ENCODE peak calls at places on chromosomes 16 and 17, in four cellular contexts. X is IMR-90, L is K562, V is GM12878. A is an unnamed sample.

GRCh38 chr17:7579001-7579838 is at the start of gene CD68:
- DNase-seq in X (peak), L (no peak), V (no peak), A (peak)

GRCh38 chr17:28298449-28298848 is 20.6 kb upstream of the TMEM97 start:
- DNase-seq in X (no peak), L (no peak), V (no peak), A (no peak)

GRCh38 chr17:45096141-45096540 is 35.0 kb downstream of the NMT1 start:
- DNase-seq in X (peak), L (no peak), V (no peak), A (peak)

GRCh38 chr16:30894540-30895368 is 877 bp upstream of the BCL7C start:
- DNase-seq in X (no peak), L (no peak), V (no peak), A (no peak)

GRCh38 chr16:55915116-55915827 is 40.1 kb upstream of the CES5A start:
- DNase-seq in X (no peak), L (no peak), V (no peak), A (no peak)

GRCh38 chr17:31745964-31746650 is 112.9 kb downstream of the COPRS start:
- DNase-seq in X (no peak), L (no peak), V (no peak), A (no peak)

GRCh38 chr16:4847774-4848587 is 700 bp downstream of the UBN1 start:
- DNase-seq in X (peak), L (peak), V (no peak), A (peak)

GRCh38 chr17:70110443-70110880 is 35.4 kb downstream of the KCNJ16 start:
- DNase-seq in X (peak), L (no peak), V (no peak), A (no peak)

GRCh38 chr16:82671743-82672142 is 45.0 kb downstream of the CDH13 start:
- DNase-seq in X (no peak), L (peak), V (no peak), A (no peak)

GRCh38 chr17:50107790-50108414 is 12.8 kb downstream of the PDK2 start:
- DNase-seq in X (peak), L (no peak), V (no peak), A (no peak)

GRCh38 chr16:4179020-4179419 is 62.8 kb upstream of the ADCY9 start:
- DNase-seq in X (peak), L (no peak), V (no peak), A (no peak)

GRCh38 chr16:84088695-84089395 is 27.9 kb downstream of the MBTPS1 start:
- DNase-seq in X (no peak), L (no peak), V (peak), A (no peak)

GRCh38 chr16:56611281-56611833 is 3.0 kb downstream of the MT2A start:
- DNase-seq in X (peak), L (no peak), V (no peak), A (peak)

GRCh38 chr17:9890124-9890523 is 14.9 kb downstream of the RCVRN start:
- DNase-seq in X (no peak), L (peak), V (no peak), A (peak)

GRCh38 chr16:716250-716607 is 1.3 kb downstream of the METRN start:
- DNase-seq in X (no peak), L (peak), V (no peak), A (no peak)

GRCh38 chr17:82783498-82783897 is 31.6 kb downstream of the TBCD start:
- DNase-seq in X (no peak), L (no peak), V (no peak), A (no peak)

GRCh38 chr16:86515420-86515779 is 5.1 kb downstream of the FOXF1 start:
- DNase-seq in X (peak), L (no peak), V (no peak), A (no peak)

GRCh38 chr16:85582177-85582888 is 30.8 kb upstream of the GSE1 start:
- DNase-seq in X (no peak), L (no peak), V (no peak), A (no peak)

GRCh38 chr16:477287-477686 is 50.2 kb upstream of the CAPN15 start:
- DNase-seq in X (no peak), L (no peak), V (no peak), A (no peak)

GRCh38 chr16:84283314-84284167 is 11.1 kb upstream of the WFDC1 start:
- DNase-seq in X (no peak), L (no peak), V (no peak), A (no peak)

GRCh38 chr17:76091526-76092285 is 11.9 kb downstream of the EXOC7 start:
- DNase-seq in X (no peak), L (no peak), V (no peak), A (no peak)

GRCh38 chr17:17682293-17682736 is 1.1 kb downstream of the RAI1 start:
- DNase-seq in X (no peak), L (peak), V (no peak), A (peak)
- TF ChIP-seq CEBPB in X (no peak), L (no peak), V (no peak), A (no peak)

GRCh38 chr17:78922876-78923498 is 2.2 kb downstream of the TIMP2 start:
- DNase-seq in X (no peak), L (no peak), V (no peak), A (no peak)

GRCh38 chr17:78920528-78920927 is 4.7 kb downstream of the TIMP2 start:
- DNase-seq in X (no peak), L (no peak), V (no peak), A (no peak)

GRCh38 chr17:78919816-78920516 is 5.2 kb downstream of the TIMP2 start:
- DNase-seq in X (no peak), L (no peak), V (no peak), A (no peak)

GRCh38 chr17:78923660-78924453 is 1.3 kb downstream of the TIMP2 start:
- DNase-seq in X (no peak), L (peak), V (no peak), A (peak)

DNA sequence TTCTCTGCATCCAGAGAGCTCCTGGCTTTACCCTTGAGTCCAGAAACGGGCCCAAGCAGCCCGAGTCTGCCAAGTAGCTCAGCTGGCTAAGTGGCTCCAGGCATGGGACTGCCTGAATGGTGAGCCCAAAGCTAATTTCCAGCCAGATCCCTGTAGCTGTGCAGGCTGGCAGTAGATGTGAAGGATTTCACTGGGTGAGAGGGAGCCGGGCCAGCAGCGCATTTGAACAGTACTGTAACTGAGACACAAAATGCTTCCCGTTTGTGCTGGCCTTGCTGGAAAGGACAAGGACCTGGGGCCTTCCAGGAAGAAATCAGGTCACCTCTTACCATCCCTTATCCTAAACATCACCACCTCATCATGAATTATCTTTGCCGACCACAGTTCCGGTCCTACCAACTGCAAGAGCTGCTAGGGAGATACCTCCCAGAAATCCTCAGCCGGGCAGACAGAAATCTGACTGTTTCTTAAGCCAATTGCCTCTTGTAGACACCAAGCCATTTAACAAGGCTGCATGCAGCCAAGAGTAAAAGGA is 3.7 kb downstream of the TIMP2 start:
- DNase-seq in X (no peak), L (no peak), V (no peak), A (no peak)
- TF ChIP-seq RCOR1 in X (no peak), L (peak), V (no peak), A (no peak)

GRCh38 chr17:4786516-4786915 is 352 bp upstream of the VMO1 start:
- DNase-seq in X (no peak), L (no peak), V (no peak), A (no peak)

GRCh38 chr17:4788807-4789700 is at the start of gene GLTPD2:
- DNase-seq in X (no peak), L (no peak), V (no peak), A (no peak)

GRCh38 chr17:4788159-4788806 is 481 bp upstream of the GLTPD2 start:
- DNase-seq in X (no peak), L (no peak), V (no peak), A (no peak)

GRCh38 chr17:4785311-4786110 is 653 bp downstream of the VMO1 start:
- DNase-seq in X (no peak), L (no peak), V (no peak), A (no peak)

GRCh38 chr17:4786111-4786491 is at the start of gene VMO1:
- DNase-seq in X (no peak), L (no peak), V (no peak), A (no peak)
- TF ChIP-seq CEBPB in X (no peak), L (no peak), V (no peak), A (no peak)

GRCh38 chr16:68378436-68379415 is 67.9 kb downstream of the PRMT7 start:
- DNase-seq in X (no peak), L (peak), V (no peak), A (no peak)
- TF ChIP-seq RCOR1 in X (no peak), L (no peak), V (no peak), A (no peak)

GRCh38 chr17:58516644-58517377 is 2.4 kb upstream of the MTMR4 start:
- DNase-seq in X (no peak), L (no peak), V (no peak), A (no peak)

GRCh38 chr17:58513391-58513912 is 986 bp downstream of the MTMR4 start:
- DNase-seq in X (no peak), L (no peak), V (no peak), A (no peak)

GRCh38 chr17:58515286-58515685 is 848 bp upstream of the MTMR4 start:
- DNase-seq in X (no peak), L (no peak), V (no peak), A (no peak)

GRCh38 chr17:58514795-58515157 is 338 bp upstream of the MTMR4 start:
- DNase-seq in X (no peak), L (no peak), V (no peak), A (no peak)

GRCh38 chr17:58513913-58514794 is at the start of gene MTMR4:
- DNase-seq in X (peak), L (peak), V (no peak), A (peak)
- TF ChIP-seq CEBPB in X (no peak), L (no peak), V (no peak), A (no peak)